ENCODE peak calls at places on chromosomes 5 and 9, in ten cellular contexts. W, O, G, M, Y, I, P, S, U and Q are unnamed samples. For H3K9me3, the result is how much of the 10 kb centered on the place peaks cover.

GRCh38 chr5:5078009-5078897 is 61.9 kb upstream of the ADAMTS16 start:
- DNase-seq in I (no peak), S (no peak), O (no peak), G (peak), M (no peak), P (no peak), Y (no peak), W (no peak), U (no peak), Q (no peak)

GRCh38 chr5:23268136-23268535 is 239.3 kb upstream of the PRDM9 start:
- DNase-seq in U (no peak), M (no peak), G (peak), W (no peak), I (no peak), P (no peak), S (no peak), Y (no peak), O (no peak), Q (no peak)

GRCh38 chr9:135555203-135555602 is 6.4 kb upstream of the PAEP start:
- DNase-seq in U (no peak), W (no peak), P (no peak), G (no peak), S (no peak), I (no peak), Y (no peak), O (no peak), M (no peak), Q (no peak)

GRCh38 chr5:116876240-116876840 is 301.7 kb upstream of the SEMA6A start:
- DNase-seq in Y (no peak), P (no peak), W (no peak), M (no peak), I (no peak), O (no peak), G (no peak), U (no peak), S (no peak), Q (no peak)

GRCh38 chr5:92337772-92338234 is 954.7 kb upstream of the ARRDC3 start:
- DNase-seq in S (no peak), G (no peak), P (no peak), Y (no peak), I (no peak), M (no peak), W (peak), O (no peak), U (no peak), Q (no peak)

GRCh38 chr9:137479892-137480685 is 21.0 kb upstream of the NSMF start:
- DNase-seq in M (no peak), S (no peak), W (no peak), G (no peak), P (no peak), I (no peak), O (no peak), Y (no peak), U (no peak), Q (no peak)

GRCh38 chr9:127142931-127143464 is 20.6 kb upstream of the ANGPTL2 start:
- DNase-seq in O (no peak), Y (no peak), W (no peak), M (no peak), I (no peak), P (peak), G (no peak), U (no peak), S (no peak), Q (no peak)

GRCh38 chr5:138955013-138955660 is 80.0 kb upstream of the LRRTM2 start:
- DNase-seq in S (no peak), W (no peak), O (peak), P (peak), Y (peak), M (peak), I (no peak), U (no peak), G (no peak), Q (no peak)

GRCh38 chr5:1027631-1028441 is 19.2 kb downstream of the NKD2 start:
- DNase-seq in M (no peak), W (no peak), P (no peak), S (no peak), G (no peak), I (no peak), Y (no peak), O (no peak), U (peak), Q (peak)

GRCh38 chr9:72557549-72557948 is 36.1 kb downstream of the TMC1 start:
- DNase-seq in M (peak), U (no peak), S (peak), P (no peak), I (peak), Y (no peak), O (no peak), G (peak), W (peak), Q (no peak)

GRCh38 chr5:102561894-102562760 is 63.3 kb upstream of the SLCO6A1 start:
- DNase-seq in Y (no peak), W (peak), O (peak), S (no peak), I (peak), U (peak), P (peak), M (no peak), G (peak), Q (no peak)

GRCh38 chr9:14769235-14769580 is 46.7 kb upstream of the CER1 start:
- DNase-seq in S (no peak), W (peak), P (no peak), Y (no peak), G (peak), U (no peak), I (no peak), M (no peak), O (peak), Q (no peak)

GRCh38 chr9:112680731-112681402 is 37.0 kb downstream of the INIP start:
- DNase-seq in G (no peak), U (no peak), S (no peak), Y (no peak), P (no peak), I (no peak), M (no peak), W (no peak), O (no peak), Q (no peak)

GRCh38 chr5:107289030-107289714 is 381.6 kb downstream of the EFNA5 start:
- DNase-seq in S (no peak), I (no peak), W (no peak), O (no peak), P (no peak), M (no peak), Y (no peak), U (no peak), G (no peak), Q (no peak)

GRCh38 chr9:2085719-2086515 is 70.8 kb downstream of the SMARCA2 start:
- DNase-seq in W (peak), M (no peak), U (no peak), O (no peak), S (no peak), G (no peak), Y (no peak), P (no peak), I (no peak), Q (no peak)

GRCh38 chr5:150777685-150778084 is 872 bp upstream of the SMIM3 start:
- DNase-seq in S (no peak), I (no peak), Y (no peak), G (no peak), M (no peak), U (no peak), W (no peak), P (no peak), O (no peak), Q (no peak)

GRCh38 chr9:106896695-106897094 is 33.7 kb downstream of the ZNF462 start:
- DNase-seq in U (no peak), S (no peak), P (no peak), I (no peak), Y (no peak), M (no peak), W (no peak), G (no peak), O (no peak), Q (no peak)

GRCh38 chr5:116896001-116896400 is 321.4 kb upstream of the SEMA6A start:
- DNase-seq in P (no peak), O (no peak), Y (no peak), S (no peak), U (no peak), I (no peak), M (no peak), G (no peak), W (no peak), Q (no peak)

GRCh38 chr5:61916621-61917620 is 389.1 kb upstream of the KIF2A start:
- DNase-seq in G (no peak), W (no peak), Y (no peak), U (no peak), S (peak), P (no peak), O (no peak), M (no peak), I (no peak), Q (no peak)

GRCh38 chr9:76717611-76718010 is 46.6 kb upstream of the PCA3 start:
- DNase-seq in S (no peak), G (no peak), U (no peak), W (no peak), P (no peak), M (no peak), Y (no peak), I (no peak), O (no peak), Q (no peak)

GRCh38 chr9:134658378-134658955 is 16.9 kb downstream of the COL5A1 start:
- DNase-seq in P (no peak), Y (no peak), S (no peak), I (no peak), U (peak), M (no peak), G (no peak), O (peak), W (no peak), Q (no peak)

GRCh38 chr5:65624570-65625555 is at the start of the genes SHLD3 and TRAPPC13:
- DNase-seq in O (peak), M (peak), W (peak), Y (peak), I (peak), S (peak), P (peak), U (peak), G (peak), Q (peak)

GRCh38 chr5:89449392-89450148 is 566.6 kb upstream of the MEF2C start:
- DNase-seq in M (no peak), O (no peak), U (no peak), S (no peak), W (no peak), G (no peak), Y (no peak), I (no peak), P (no peak), Q (no peak)

DNA sequence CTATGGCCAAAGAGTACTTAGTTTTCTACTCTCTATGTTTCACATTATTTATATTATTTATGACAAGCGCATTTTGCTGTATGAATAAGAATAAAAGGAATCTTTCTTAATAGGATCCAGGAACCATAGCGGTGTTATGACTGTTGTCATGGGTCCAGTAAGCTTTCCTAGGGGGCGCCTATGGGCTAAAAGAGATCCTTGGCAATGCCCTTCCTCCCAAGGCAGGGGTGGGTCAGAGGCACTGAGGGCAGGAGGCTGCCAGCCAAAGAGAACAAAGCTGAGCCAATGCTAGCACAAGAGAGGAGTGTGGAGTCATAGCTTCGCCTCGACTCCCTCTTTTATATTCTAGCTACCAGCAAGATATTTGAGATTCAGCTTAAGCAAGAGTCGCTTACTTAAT is 98.4 kb upstream of the GNAQ start:
- DNase-seq in S (no peak), O (peak), W (peak), U (peak), I (no peak), G (peak), P (peak), M (no peak), Y (peak), Q (no peak)
- TF ChIP-seq CTCF in S (no peak), O (peak), W (peak), U (no peak), I (no peak), G (peak), P (no peak), M (no peak), Y (peak), Q (no peak)

GRCh38 chr5:104184264-104184663 is 621.7 kb upstream of the NUDT12 start:
- DNase-seq in I (no peak), U (no peak), M (no peak), Y (no peak), O (no peak), S (no peak), W (no peak), G (no peak), P (no peak), Q (no peak)
- H3K9me3 ChIP-seq in I (under half), U (under half), M (under half), Y (under half), O (under half), S (under half), W (under half), G (under half), P (under half), Q (under half)

GRCh38 chr9:3848445-3849114 is 322.8 kb upstream of the RFX3 start:
- DNase-seq in M (no peak), G (peak), Y (no peak), I (no peak), S (no peak), U (no peak), P (no peak), O (peak), W (peak), Q (no peak)
- TF ChIP-seq CTCF in M (no peak), G (peak), Y (no peak), I (no peak), S (no peak), U (no peak), P (no peak), O (peak), W (peak), Q (no peak)

GRCh38 chr5:141349917-141350619 is at the start of gene PCDHGB1:
- DNase-seq in U (no peak), S (peak), O (peak), Y (no peak), I (peak), G (peak), W (peak), P (no peak), M (no peak), Q (no peak)
- H3K9me3 ChIP-seq in U (half or more), S (under half), O (under half), Y (half or more), I (under half), G (under half), W (under half), P (under half), M (under half), Q (under half)

DNA sequence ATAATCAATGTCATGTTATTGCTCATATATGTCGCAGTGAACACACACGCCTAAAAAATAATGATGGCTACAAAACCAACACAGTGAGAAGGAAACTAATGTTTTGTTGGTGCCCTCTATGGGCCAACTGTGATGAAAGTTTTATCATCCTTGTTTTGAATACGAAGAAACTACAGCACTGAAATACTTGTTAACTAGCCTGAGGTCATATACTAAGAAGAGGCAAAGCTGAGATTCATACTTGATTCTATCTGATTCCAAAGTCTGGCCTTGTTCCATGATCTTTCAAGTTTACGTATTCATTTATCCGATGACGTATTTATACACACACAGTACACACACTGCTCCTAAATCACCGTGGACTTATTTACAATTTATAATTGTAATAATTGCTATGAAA is 16.1 kb upstream of the DRD1 start:
- DNase-seq in M (no peak), P (no peak), U (no peak), G (peak), S (no peak), I (no peak), Y (no peak), W (peak), O (no peak), Q (no peak)
- TF ChIP-seq CTCF in M (peak), P (peak), U (peak), G (peak), S (no peak), I (peak), Y (no peak), W (peak), O (peak), Q (peak)

GRCh38 chr9:91114450-91114849 is 247.3 kb downstream of the AUH start:
- DNase-seq in U (no peak), O (no peak), P (no peak), W (no peak), Y (no peak), M (no peak), I (no peak), G (no peak), S (no peak), Q (no peak)
- H3K9me3 ChIP-seq in U (under half), O (under half), P (under half), W (under half), Y (under half), M (under half), I (under half), G (under half), S (under half), Q (under half)

DNA sequence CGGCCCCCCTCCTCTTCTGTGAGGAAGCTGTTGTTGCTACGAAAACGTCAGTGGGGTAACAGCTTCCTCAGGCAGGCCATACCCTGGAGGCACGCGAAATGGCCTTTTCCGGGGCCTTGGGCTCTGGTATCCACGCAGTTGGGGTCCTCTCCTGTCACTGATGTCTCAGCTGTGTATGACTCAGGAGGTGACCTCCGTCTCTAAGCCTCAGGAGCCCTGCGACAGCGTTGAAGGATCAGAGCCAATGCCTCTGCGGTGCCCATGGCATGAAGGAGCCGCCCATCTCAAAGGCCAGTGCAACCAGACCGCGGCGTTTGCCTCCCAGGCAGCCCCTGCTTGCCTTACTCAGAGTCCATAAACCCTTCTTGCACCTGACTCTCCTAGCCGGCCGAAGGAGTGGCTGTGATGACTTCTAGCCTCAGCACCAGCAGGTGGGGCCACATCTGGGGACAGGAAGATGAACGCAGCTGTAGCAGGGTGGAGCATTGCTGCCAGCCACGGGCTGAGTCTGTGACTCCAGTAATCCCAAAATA is 1.0 kb upstream of the MXD3 start:
- DNase-seq in I (peak), O (no peak), P (peak), Y (no peak), M (no peak), W (no peak), U (no peak), G (peak), S (peak), Q (no peak)
- TF ChIP-seq CTCF in I (no peak), O (no peak), P (no peak), Y (no peak), M (no peak), W (no peak), U (no peak), G (peak), S (no peak), Q (no peak)

GRCh38 chr5:125914471-125914870 is 508.7 kb upstream of the GRAMD2B start:
- DNase-seq in W (no peak), P (no peak), U (no peak), I (no peak), O (no peak), Y (no peak), S (no peak), G (no peak), M (no peak), Q (no peak)
- H3K9me3 ChIP-seq in W (under half), P (under half), U (under half), I (under half), O (under half), Y (under half), S (under half), G (under half), M (under half), Q (under half)

GRCh38 chr9:114981095-114981494 is 50.7 kb upstream of the TNFSF8 start:
- DNase-seq in W (no peak), M (no peak), I (no peak), S (no peak), P (no peak), U (no peak), Y (no peak), G (no peak), O (no peak), Q (no peak)
- TF ChIP-seq CTCF in W (no peak), M (no peak), I (no peak), S (no peak), P (no peak), U (no peak), Y (no peak), G (no peak), O (no peak), Q (no peak)

GRCh38 chr5:63877961-63878360 is 84.3 kb downstream of the HTR1A start:
- DNase-seq in M (no peak), I (no peak), G (no peak), Y (no peak), W (no peak), U (no peak), P (no peak), S (no peak), O (no peak), Q (no peak)
- H3K9me3 ChIP-seq in M (under half), I (under half), G (under half), Y (under half), W (under half), U (under half), P (under half), S (under half), O (under half), Q (under half)